ENCODE peak calls at places on chromosomes 13 and 19, in five cellular contexts. L, Q, U, R and S are unnamed samples.

GRCh38 chr19:31610036-31610435 is 260.8 kb upstream of the TSHZ3 start:
- DNase-seq in Q (no peak), U (no peak), L (no peak), R (no peak), S (no peak)

GRCh38 chr19:4038057-4038456 is 28.6 kb downstream of the ZBTB7A start:
- DNase-seq in R (no peak), U (no peak), L (no peak), Q (no peak), S (no peak)

GRCh38 chr19:19873381-19873780 is 7.7 kb downstream of the ZNF253 start:
- DNase-seq in L (no peak), U (no peak), Q (no peak), R (no peak), S (no peak)

GRCh38 chr19:48571378-48572162 is 19.6 kb downstream of the SULT2B1 start:
- DNase-seq in R (no peak), L (no peak), Q (no peak), U (no peak), S (no peak)

GRCh38 chr19:39413269-39413902 is 917 bp downstream of the PLEKHG2 start:
- DNase-seq in L (no peak), U (peak), Q (no peak), R (no peak), S (no peak)

GRCh38 chr13:106530907-106531520 is 4.4 kb downstream of the EFNB2 start:
- DNase-seq in R (no peak), U (no peak), Q (no peak), L (no peak), S (no peak)

GRCh38 chr19:42129399-42130253 is 2.6 kb downstream of the POU2F2 start:
- DNase-seq in R (no peak), Q (peak), L (no peak), U (peak), S (no peak)

GRCh38 chr13:94128430-94128829 is 351.1 kb downstream of the DCT start:
- DNase-seq in R (no peak), L (peak), Q (peak), U (peak), S (no peak)

GRCh38 chr13:79434578-79434977 is 28.5 kb upstream of the RBM26 start:
- DNase-seq in R (no peak), L (no peak), U (no peak), Q (no peak), S (no peak)

GRCh38 chr13:27619711-27620376 is 485 bp downstream of the LNX2 start:
- DNase-seq in Q (peak), R (peak), U (peak), L (no peak), S (no peak)

GRCh38 chr13:24747248-24748151 is 16.5 kb upstream of the RNF17 start:
- DNase-seq in Q (no peak), R (no peak), U (no peak), L (no peak), S (no peak)

GRCh38 chr19:30123109-30123508 is 181.1 kb downstream of the URI1 start:
- DNase-seq in Q (no peak), U (no peak), R (no peak), L (no peak), S (no peak)

GRCh38 chr19:21321134-21321533 is 8.1 kb downstream of the ZNF708 start:
- DNase-seq in R (no peak), U (no peak), L (no peak), Q (no peak), S (no peak)

GRCh38 chr19:19160489-19161035 is 9.5 kb downstream of the MEF2B start:
- DNase-seq in L (no peak), R (no peak), U (no peak), Q (no peak), S (no peak)

GRCh38 chr19:13050274-13050673 is 52.4 kb downstream of the LYL1 start:
- DNase-seq in R (no peak), U (no peak), Q (no peak), L (no peak), S (no peak)

GRCh38 chr19:6632002-6632621 is 37.8 kb downstream of the TNFSF14 start:
- DNase-seq in U (no peak), Q (peak), R (peak), L (no peak), S (peak)

GRCh38 chr19:46631481-46631880 is 4.5 kb downstream of the GNG8 start:
- DNase-seq in R (no peak), L (no peak), U (peak), Q (no peak), S (no peak)

GRCh38 chr13:105165449-105166125 is 1369.9 kb downstream of the EFNB2 start:
- DNase-seq in R (no peak), U (no peak), Q (no peak), L (peak), S (no peak)

GRCh38 chr13:25217023-25217909 is 45.2 kb upstream of the AMER2 start:
- DNase-seq in L (peak), U (no peak), Q (no peak), R (no peak), S (no peak)

GRCh38 chr19:57171551-57172081 is 4.3 kb upstream of the DUXA start:
- DNase-seq in U (peak), R (no peak), Q (peak), L (no peak), S (no peak)

GRCh38 chr19:35476149-35476548 is 14.1 kb downstream of the KRTDAP start:
- DNase-seq in L (no peak), U (no peak), Q (no peak), R (no peak), S (no peak)

GRCh38 chr19:38202504-38202903 is 21.5 kb downstream of the DPF1 start:
- DNase-seq in R (no peak), L (no peak), U (no peak), Q (no peak), S (no peak)

GRCh38 chr13:39362652-39363390 is 240.2 kb downstream of the LHFPL6 start:
- DNase-seq in U (no peak), Q (no peak), L (no peak), R (no peak), S (no peak)

GRCh38 chr13:28537149-28537548 is 42.2 kb upstream of the FLT1 start:
- DNase-seq in R (no peak), Q (no peak), L (no peak), U (no peak), S (no peak)

GRCh38 chr13:36736119-36736726 is 62.4 kb downstream of the SERTM1 start:
- DNase-seq in U (no peak), Q (peak), R (no peak), L (no peak), S (peak)

GRCh38 chr13:30109471-30110135 is 197.7 kb downstream of the KATNAL1 start:
- DNase-seq in U (no peak), Q (no peak), L (no peak), R (no peak), S (no peak)